ENCODE peak calls at places on chromosomes 5 and 9, in five cellular contexts. Y is HepG2, U is GM12878, X is upper lobe of left lung, Z is K562. N is an unnamed sample. For H3K4me1, the result is how much of the 10 kb centered on the place peaks cover.

GRCh38 chr5:103498211-103498610 is 64.4 kb downstream of the NUDT12 start:
- ATAC-seq in X (no peak), U (no peak), Z (no peak), Y (no peak), N (no peak)

GRCh38 chr5:145792840-145793239 is 42.3 kb downstream of the PRELID2 start:
- ATAC-seq in Y (no peak), U (no peak), X (no peak), Z (no peak), N (no peak)

GRCh38 chr9:16653491-16654407 is 216.7 kb downstream of the BNC2 start:
- ATAC-seq in Y (peak), X (peak), U (peak), Z (no peak), N (peak)

GRCh38 chr5:177440211-177440989 is 6.2 kb upstream of the PRR7 start:
- ATAC-seq in Y (no peak), Z (no peak), U (no peak), X (no peak), N (no peak)

GRCh38 chr5:128613757-128614156 is 75.7 kb upstream of the FBN2 start:
- ATAC-seq in Y (no peak), X (no peak), Z (no peak), U (no peak), N (no peak)

GRCh38 chr5:147464211-147464610 is 45.7 kb downstream of the DPYSL3 start:
- ATAC-seq in U (peak), Z (no peak), X (peak), Y (peak), N (no peak)

GRCh38 chr9:7342229-7342628 is 457.3 kb downstream of the DMAC1 start:
- ATAC-seq in U (peak), Y (no peak), X (no peak), Z (no peak), N (no peak)

GRCh38 chr5:159304961-159305595 is 25.2 kb downstream of the IL12B start:
- ATAC-seq in U (no peak), Y (no peak), X (no peak), Z (no peak), N (no peak)

GRCh38 chr9:114898741-114899140 is 31.6 kb downstream of the TNFSF8 start:
- ATAC-seq in Z (no peak), X (peak), Y (no peak), U (peak), N (no peak)

GRCh38 chr9:109968702-109969450 is 188.9 kb downstream of the PALM2AKAP2 start:
- ATAC-seq in Y (peak), X (no peak), U (peak), Z (peak), N (peak)

GRCh38 chr5:44568519-44568918 is 179.3 kb upstream of the FGF10 start:
- ATAC-seq in Y (no peak), Z (no peak), U (no peak), X (no peak), N (no peak)

GRCh38 chr9:69931340-69931739 is 110.7 kb downstream of the CFAP95 start:
- ATAC-seq in X (no peak), U (no peak), Z (no peak), Y (no peak), N (no peak)

GRCh38 chr5:52560366-52560765 is 227.3 kb upstream of the ITGA1 start:
- ATAC-seq in X (no peak), Z (no peak), U (no peak), Y (no peak), N (no peak)

GRCh38 chr9:84397822-84398221 is 57.3 kb upstream of the SLC28A3 start:
- ATAC-seq in X (no peak), U (peak), Z (peak), Y (no peak), N (peak)

GRCh38 chr9:127837346-127837745 is 17.1 kb downstream of the ENG start:
- ATAC-seq in Y (no peak), Z (no peak), U (peak), X (no peak), N (no peak)

GRCh38 chr5:126383755-126384154 is 39.5 kb upstream of the GRAMD2B start:
- ATAC-seq in U (no peak), X (no peak), Z (no peak), Y (no peak), N (no peak)

GRCh38 chr5:171750316-171750788 is 35.3 kb upstream of the SMIM23 start:
- ATAC-seq in U (no peak), Z (peak), X (peak), Y (peak), N (peak)

GRCh38 chr9:137390553-137391410 is 32.2 kb downstream of the EXD3 start:
- ATAC-seq in Z (no peak), X (peak), Y (no peak), U (no peak), N (peak)

GRCh38 chr5:3993856-3994473 is 398.3 kb downstream of the IRX1 start:
- ATAC-seq in X (no peak), U (no peak), Y (no peak), Z (no peak), N (no peak)

GRCh38 chr9:70195456-70195855 is 63.3 kb upstream of the SMC5 start:
- ATAC-seq in Z (no peak), X (no peak), Y (no peak), U (no peak), N (no peak)

GRCh38 chr5:171647043-171647899 is 138.3 kb upstream of the SMIM23 start:
- ATAC-seq in U (no peak), Y (peak), X (no peak), Z (peak), N (no peak)

GRCh38 chr5:179261301-179262125 is 83.7 kb downstream of the ADAMTS2 start:
- ATAC-seq in Y (peak), U (no peak), X (no peak), Z (peak), N (no peak)

GRCh38 chr9:12935714-12936113 is 160.9 kb downstream of the LURAP1L start:
- ATAC-seq in Z (no peak), U (no peak), X (peak), Y (no peak), N (peak)

GRCh38 chr9:112849363-112849922 is 41.2 kb downstream of the SLC46A2 start:
- ATAC-seq in X (no peak), Z (no peak), U (no peak), Y (no peak), N (no peak)

GRCh38 chr5:10759111-10759510 is 1.9 kb downstream of the DAP start:
- ATAC-seq in U (no peak), X (no peak), Y (no peak), Z (no peak), N (no peak)

GRCh38 chr5:80139573-80139972 is 104.4 kb downstream of the THBS4 start:
- ATAC-seq in U (no peak), Z (no peak), X (no peak), Y (no peak), N (no peak)

GRCh38 chr9:95138474-95138873 is 179.0 kb downstream of the FANCC start:
- ATAC-seq in X (no peak), Z (peak), U (no peak), Y (no peak), N (no peak)

GRCh38 chr9:90078988-90079457 is 474.2 kb downstream of the GADD45G start:
- ATAC-seq in X (no peak), U (peak), Z (no peak), Y (no peak), N (no peak)

GRCh38 chr5:52822437-52822836 is 34.7 kb downstream of the ITGA1 start:
- ATAC-seq in Y (no peak), U (no peak), Z (no peak), X (no peak), N (peak)

GRCh38 chr9:614421-614820 is 227.1 kb upstream of the DMRT1 start:
- ATAC-seq in X (peak), U (no peak), Z (no peak), Y (peak), N (no peak)

GRCh38 chr5:36418172-36418979 is 116.7 kb upstream of the RANBP3L start:
- ATAC-seq in Y (peak), Z (peak), U (no peak), X (no peak), N (no peak)

GRCh38 chr5:91266184-91266705 is 116.9 kb downstream of the ARRDC3 start:
- ATAC-seq in U (peak), Y (no peak), X (no peak), Z (peak), N (peak)

DNA sequence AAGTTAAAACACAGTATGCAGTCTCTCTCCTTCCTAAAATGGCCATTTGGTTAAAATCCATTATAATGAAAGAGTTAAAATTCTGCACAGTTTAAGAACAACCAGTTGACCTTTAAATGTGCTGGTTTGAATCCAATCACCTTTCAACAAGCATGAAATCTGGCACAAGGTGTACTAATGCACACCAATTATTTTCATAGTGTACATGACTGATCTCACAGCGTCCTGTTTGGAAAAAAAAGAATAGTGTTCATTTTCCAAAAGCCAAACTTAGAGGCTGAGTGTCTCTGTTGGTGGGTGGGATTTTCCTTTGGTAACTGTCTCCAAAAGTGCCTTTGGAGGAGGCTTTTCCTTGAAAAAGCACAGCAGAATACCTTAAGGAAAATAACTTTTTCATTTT is 180.6 kb downstream of the DEPDC1B start:
- ATAC-seq in Z (no peak), Y (no peak), X (no peak), U (no peak), N (peak)
- TF ChIP-seq POLR2AphosphoS5 in Z (no peak), Y (no peak), X (no peak), U (no peak), N (peak)

GRCh38 chr5:17275279-17276158 is 58.1 kb downstream of the BASP1 start:
- ATAC-seq in U (no peak), Z (peak), Y (no peak), X (no peak), N (no peak)

GRCh38 chr5:17276445-17276844 is 59.0 kb downstream of the BASP1 start:
- ATAC-seq in Z (no peak), Y (no peak), U (peak), X (no peak), N (no peak)

GRCh38 chr5:17277907-17278306 is 60.5 kb downstream of the BASP1 start:
- ATAC-seq in U (peak), Y (no peak), Z (no peak), X (no peak), N (no peak)

GRCh38 chr5:17279487-17279886 is 62.1 kb downstream of the BASP1 start:
- ATAC-seq in Y (no peak), U (no peak), X (no peak), Z (no peak), N (no peak)

GRCh38 chr5:17278931-17279330 is 61.5 kb downstream of the BASP1 start:
- ATAC-seq in Z (no peak), X (no peak), U (no peak), Y (no peak), N (no peak)
- H3K4me1 ChIP-seq in Z (under half), X (under half), U (under half), Y (under half), N (under half)

DNA sequence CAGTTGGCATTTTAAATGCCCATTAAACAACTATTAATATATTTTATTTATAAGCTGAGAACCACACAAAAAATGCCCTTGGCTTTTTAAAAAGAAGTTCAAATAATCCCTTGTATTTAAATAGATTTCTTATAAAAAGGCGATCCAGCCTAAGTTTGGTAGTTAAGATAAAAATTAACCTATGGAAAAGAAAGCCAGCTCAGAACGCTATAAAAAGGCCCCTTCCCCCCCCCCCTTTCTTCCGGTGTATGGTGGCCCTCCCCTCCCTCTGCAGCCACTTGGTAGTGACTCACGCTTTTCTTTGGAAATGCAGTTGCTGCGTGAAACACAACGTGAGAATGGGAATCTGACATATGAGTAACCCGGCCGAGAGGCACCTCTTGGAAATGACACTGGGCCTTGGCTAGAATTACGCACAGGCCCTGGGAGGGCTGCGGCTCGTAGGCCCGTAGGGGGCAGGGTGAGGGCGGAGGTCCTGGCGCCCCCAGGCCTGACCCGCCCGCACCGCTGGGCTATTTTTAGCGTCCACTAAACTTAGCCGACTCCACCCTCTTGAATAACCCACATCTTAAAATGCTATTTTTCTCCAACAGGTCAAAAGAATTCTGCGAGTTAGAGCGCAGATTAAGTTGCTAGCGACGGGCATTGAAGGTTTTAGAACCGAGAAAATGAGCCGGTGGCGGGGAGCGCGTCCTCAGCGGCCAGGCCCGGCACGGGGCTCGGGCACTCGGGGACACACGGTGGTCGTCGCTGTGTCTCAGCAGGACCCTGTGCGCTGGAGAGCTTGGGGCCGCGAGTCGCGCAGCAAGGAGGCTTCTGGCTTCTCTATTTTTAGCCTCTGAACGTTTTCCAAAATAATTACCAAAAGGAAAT is 168.7 kb downstream of the AUH start:
- ATAC-seq in X (peak), Z (peak), Y (peak), U (peak), N (peak)
- TF ChIP-seq EP300 in X (peak), Z (peak), Y (peak), U (no peak), N (peak)

GRCh38 chr9:101968392-101968791 is 229.9 kb upstream of the GRIN3A start:
- ATAC-seq in Y (no peak), X (no peak), U (no peak), Z (no peak), N (no peak)
- TF ChIP-seq POLR2AphosphoS5 in Y (no peak), X (no peak), U (no peak), Z (no peak), N (no peak)

DNA sequence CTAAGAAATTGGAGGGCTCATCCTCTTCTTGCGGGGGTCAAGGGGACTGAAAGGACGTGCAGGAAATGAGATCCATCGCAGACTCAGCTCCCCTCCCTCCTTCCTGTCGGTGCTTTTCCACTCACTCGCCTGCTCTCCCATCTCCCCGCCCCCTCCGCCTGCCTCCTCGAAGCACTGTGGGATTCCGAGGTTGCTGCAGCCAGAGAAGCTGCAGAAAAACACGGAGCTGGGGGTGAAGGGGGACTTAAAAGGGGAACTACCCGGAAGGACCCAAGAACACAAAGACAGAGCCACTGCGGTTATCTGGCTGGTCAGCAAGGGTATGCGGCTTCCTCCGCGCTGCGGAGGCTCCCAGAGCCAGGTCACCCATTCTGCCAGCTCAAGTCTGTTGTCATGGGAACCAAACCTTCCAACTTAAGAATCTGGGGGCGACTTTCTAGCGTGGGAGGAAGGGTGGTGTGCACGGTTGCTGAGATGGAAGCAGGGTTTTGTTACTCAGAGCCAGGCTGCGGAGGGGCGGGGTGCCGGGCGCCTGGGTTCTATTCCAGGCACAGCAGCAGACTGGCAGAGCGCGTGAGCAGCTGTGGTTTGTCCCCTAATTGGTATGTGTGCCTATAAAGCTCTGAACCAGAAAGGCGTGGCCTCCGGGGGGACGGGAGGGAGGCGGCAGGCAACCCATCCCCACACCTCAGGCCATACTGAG is 24.9 kb downstream of the PCDHGC5 start:
- ATAC-seq in U (peak), Y (no peak), X (peak), Z (no peak), N (peak)
- H3K4me1 ChIP-seq in U (half or more), Y (under half), X (half or more), Z (under half), N (under half)

GRCh38 chr9:97919217-97919813 is 3.0 kb downstream of the TRMO start:
- ATAC-seq in U (no peak), Z (no peak), Y (no peak), X (no peak), N (no peak)

GRCh38 chr9:97925497-97926334 is 3.4 kb upstream of the TRMO start:
- ATAC-seq in X (no peak), Y (no peak), Z (no peak), U (no peak), N (no peak)

GRCh38 chr9:97924386-97924785 is 2.1 kb upstream of the TRMO start:
- ATAC-seq in Y (no peak), Z (no peak), X (no peak), U (no peak), N (no peak)

GRCh38 chr9:97923529-97924108 is 1.3 kb upstream of the TRMO start:
- ATAC-seq in X (peak), U (peak), Y (peak), Z (peak), N (peak)

DNA sequence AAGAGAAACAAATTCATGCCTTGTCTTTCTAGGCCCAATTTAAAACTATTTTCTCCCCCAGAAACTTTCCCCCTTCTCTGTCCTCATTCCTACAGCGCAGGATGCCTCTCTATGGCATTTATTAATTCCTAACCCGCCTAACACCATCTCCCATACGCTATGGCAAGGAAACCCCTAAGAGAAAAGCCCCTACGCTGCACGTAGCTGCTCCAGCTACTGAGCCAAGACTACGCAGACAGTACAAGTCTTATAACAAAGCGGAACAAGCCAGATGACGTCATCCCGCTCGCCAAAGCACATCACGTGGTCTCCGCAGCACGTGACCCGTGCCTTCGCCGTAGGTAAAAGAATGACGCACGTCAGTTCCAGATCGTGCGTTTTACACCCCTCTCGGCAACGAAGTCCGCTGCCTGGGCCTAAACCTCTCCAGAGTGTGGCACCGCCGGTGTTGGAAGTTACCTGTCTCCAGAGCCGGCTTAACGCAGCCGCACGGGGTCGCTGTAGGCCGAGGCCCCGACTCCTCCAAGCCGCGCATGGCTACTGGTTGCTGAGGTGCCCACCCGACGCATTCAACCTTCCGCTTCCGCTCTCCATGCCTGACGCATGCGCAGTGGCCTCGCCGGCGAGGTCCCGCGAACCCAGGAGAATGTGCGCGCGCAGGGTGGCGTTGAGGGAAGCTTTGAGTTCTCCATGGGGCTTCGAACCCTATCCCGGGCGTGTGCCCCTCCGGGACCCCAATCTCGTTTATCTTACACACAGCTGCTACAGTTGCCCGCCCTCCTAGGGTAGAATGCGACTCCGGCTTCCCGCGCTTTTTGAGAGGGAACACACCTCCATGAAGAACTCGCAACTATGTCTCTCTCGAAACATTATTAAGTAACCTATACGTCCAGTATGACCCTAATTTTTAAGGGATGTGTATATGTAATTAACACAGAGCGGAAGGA is at the start of gene TRMO:
- ATAC-seq in Z (peak), U (peak), X (peak), Y (peak), N (peak)
- TF ChIP-seq EP300 in Z (peak), U (peak), X (peak), Y (peak), N (no peak)

GRCh38 chr9:135253305-135254004 is 166.0 kb downstream of the OLFM1 start:
- ATAC-seq in X (no peak), Y (peak), Z (peak), U (no peak), N (no peak)
- TF ChIP-seq POLR2AphosphoS5 in X (no peak), Y (no peak), Z (no peak), U (no peak), N (no peak)

DNA sequence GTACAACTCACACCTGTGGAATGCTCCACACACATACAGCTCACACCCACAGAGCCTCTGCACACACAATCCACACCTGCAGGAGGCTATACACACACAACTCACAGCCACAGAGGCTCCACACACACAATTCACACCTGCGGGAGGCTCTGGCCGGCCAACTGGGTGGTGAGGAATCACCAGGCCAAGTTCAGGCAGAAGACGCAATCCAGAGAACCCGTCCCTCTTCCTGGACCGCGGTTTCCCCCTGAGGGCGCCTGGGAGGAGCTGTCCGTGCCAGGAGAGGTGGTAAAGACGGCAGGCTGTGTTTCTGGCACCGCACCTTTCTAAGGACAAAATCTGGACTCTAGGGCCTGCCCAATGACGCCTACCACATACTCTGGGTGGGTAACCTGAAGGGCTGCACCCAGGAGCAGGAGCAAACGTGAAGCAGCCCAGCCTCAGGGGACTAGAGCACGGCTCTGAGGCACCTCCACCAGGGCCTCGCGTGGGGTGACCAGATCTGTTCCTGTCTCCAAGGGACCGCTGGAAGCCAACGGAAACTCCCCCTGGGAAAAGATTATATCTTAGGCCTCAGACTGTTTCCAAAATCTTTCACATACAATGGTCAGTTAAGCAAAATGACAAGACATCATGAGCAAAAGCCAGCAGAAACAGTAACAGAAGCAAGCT is 17.0 kb downstream of the CAMSAP1 start:
- ATAC-seq in Y (no peak), X (no peak), U (no peak), Z (peak), N (no peak)
- H3K4me1 ChIP-seq in Y (under half), X (under half), U (under half), Z (under half), N (under half)

N was measured in gastroesophageal sphincter.